ENCODE peak calls at places on chromosome 1, in seven cellular contexts. L is kidney, P is transverse colon, S is mammary epithelial cell, O is fibroblast of lung, V is right lobe of liver, H is coronary artery. D is an unnamed sample.

GRCh38 chr1:214767221-214767620 is 164.2 kb downstream of the CENPF start:
- DNase-seq in L (no peak), P (no peak), S (no peak), O (no peak), V (no peak), H (no peak), D (no peak)

GRCh38 chr1:35718492-35719336 is at the start of gene C1orf216:
- DNase-seq in L (peak), P (peak), S (peak), O (peak), V (peak), H (peak), D (peak)

GRCh38 chr1:162070094-162070748 is 730 bp downstream of the NOS1AP start:
- DNase-seq in L (peak), P (peak), S (peak), O (no peak), V (no peak), H (no peak), D (no peak)

GRCh38 chr1:25891606-25892005 is 14.6 kb downstream of the STMN1 start:
- DNase-seq in L (peak), P (no peak), S (no peak), O (no peak), V (no peak), H (no peak), D (no peak)

GRCh38 chr1:53316742-53317650 is 10.9 kb downstream of the LRP8 start:
- DNase-seq in L (peak), P (no peak), S (no peak), O (no peak), V (no peak), H (no peak), D (no peak)

GRCh38 chr1:119982006-119982405 is 85.7 kb upstream of the ADAM30 start:
- DNase-seq in L (no peak), P (no peak), S (peak), O (peak), V (no peak), H (no peak), D (peak)

GRCh38 chr1:67429011-67429527 is 1.1 kb downstream of the SERBP1 start:
- DNase-seq in L (no peak), P (no peak), S (peak), O (peak), V (no peak), H (no peak), D (no peak)

GRCh38 chr1:222028151-222028550 is 286.3 kb upstream of the DUSP10 start:
- DNase-seq in L (no peak), P (no peak), S (no peak), O (no peak), V (no peak), H (no peak), D (no peak)

GRCh38 chr1:12618661-12619395 is 818 bp upstream of the DHRS3 start:
- DNase-seq in L (peak), P (peak), S (peak), O (peak), V (peak), H (peak), D (peak)

GRCh38 chr1:40385437-40386310 is 12.1 kb downstream of the SMAP2 start:
- DNase-seq in L (no peak), P (peak), S (no peak), O (no peak), V (no peak), H (no peak), D (no peak)

GRCh38 chr1:91836307-91837056 is 49.5 kb downstream of the TGFBR3 start:
- DNase-seq in L (no peak), P (no peak), S (no peak), O (no peak), V (no peak), H (no peak), D (no peak)

GRCh38 chr1:17765444-17766411 is 10.6 kb downstream of the ACTL8 start:
- DNase-seq in L (peak), P (no peak), S (peak), O (peak), V (no peak), H (no peak), D (peak)

GRCh38 chr1:37650721-37651120 is 16.0 kb upstream of the RSPO1 start:
- DNase-seq in L (peak), P (no peak), S (no peak), O (no peak), V (no peak), H (no peak), D (no peak)

GRCh38 chr1:110606784-110607662 is 865 bp upstream of the KCNA2 start:
- DNase-seq in L (no peak), P (peak), S (no peak), O (peak), V (no peak), H (no peak), D (no peak)

GRCh38 chr1:114668784-114669561 is 876 bp downstream of the DENND2C start:
- DNase-seq in L (no peak), P (no peak), S (peak), O (peak), V (no peak), H (no peak), D (no peak)

GRCh38 chr1:166087734-166088571 is 78.8 kb downstream of the FAM78B start:
- DNase-seq in L (no peak), P (no peak), S (no peak), O (no peak), V (no peak), H (no peak), D (no peak)

GRCh38 chr1:153597206-153597605 is 15.7 kb downstream of the S100A16 start:
- DNase-seq in L (peak), P (peak), S (peak), O (peak), V (no peak), H (no peak), D (peak)

GRCh38 chr1:89068291-89068690 is 3.3 kb upstream of the GBP1 start:
- DNase-seq in L (no peak), P (no peak), S (peak), O (peak), V (peak), H (no peak), D (peak)

GRCh38 chr1:41650176-41650519 is 165.7 kb upstream of the EDN2 start:
- DNase-seq in L (no peak), P (no peak), S (no peak), O (peak), V (no peak), H (no peak), D (peak)

GRCh38 chr1:200037501-200037900 is 10.0 kb downstream of the NR5A2 start:
- DNase-seq in L (no peak), P (no peak), S (no peak), O (no peak), V (no peak), H (no peak), D (no peak)

GRCh38 chr1:232542633-232543032 is 87.3 kb downstream of the SIPA1L2 start:
- DNase-seq in L (no peak), P (no peak), S (no peak), O (no peak), V (no peak), H (no peak), D (no peak)
- H3K27ac ChIP-seq in L (no peak), P (no peak), S (no peak), O (no peak), V (no peak), H (no peak), D (no peak)

GRCh38 chr1:207964195-207964966 is 53.5 kb upstream of the CD34 start:
- DNase-seq in L (no peak), P (no peak), S (no peak), O (peak), V (no peak), H (no peak), D (peak)
- H3K4me3 ChIP-seq in L (peak), P (peak), S (no peak), O (no peak), V (no peak), H (peak), D (no peak)

GRCh38 chr1:16205333-16205671 is 7.2 kb downstream of the ARHGEF19 start:
- DNase-seq in L (no peak), P (no peak), S (no peak), O (no peak), V (no peak), H (no peak), D (no peak)
- TF ChIP-seq CTCF in L (no peak), P (no peak), S (no peak), O (no peak), V (no peak), H (no peak), D (no peak)

DNA sequence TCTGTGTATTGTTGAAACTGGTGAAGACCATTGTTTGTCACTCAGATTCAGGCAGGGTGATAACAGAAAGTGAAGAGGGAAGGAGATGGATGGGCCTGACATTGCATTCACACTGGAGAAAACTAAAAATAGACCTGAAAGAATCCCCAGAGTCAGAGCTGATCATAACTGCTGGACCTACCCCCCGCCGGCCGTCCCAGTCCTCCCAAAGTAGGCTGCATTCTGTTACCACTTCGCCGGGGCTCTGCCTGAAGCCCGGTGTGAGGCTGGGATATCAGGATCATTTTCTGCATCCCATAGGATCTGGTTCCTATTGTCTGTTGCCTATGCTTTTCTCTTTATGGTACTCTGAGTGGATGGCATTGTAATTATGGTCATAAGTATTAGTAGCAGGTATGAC is 121.2 kb downstream of the NUF2 start:
- DNase-seq in L (no peak), P (no peak), S (no peak), O (no peak), V (no peak), H (no peak), D (no peak)
- H3K27ac ChIP-seq in L (no peak), P (no peak), S (no peak), O (no peak), V (no peak), H (no peak), D (no peak)

DNA sequence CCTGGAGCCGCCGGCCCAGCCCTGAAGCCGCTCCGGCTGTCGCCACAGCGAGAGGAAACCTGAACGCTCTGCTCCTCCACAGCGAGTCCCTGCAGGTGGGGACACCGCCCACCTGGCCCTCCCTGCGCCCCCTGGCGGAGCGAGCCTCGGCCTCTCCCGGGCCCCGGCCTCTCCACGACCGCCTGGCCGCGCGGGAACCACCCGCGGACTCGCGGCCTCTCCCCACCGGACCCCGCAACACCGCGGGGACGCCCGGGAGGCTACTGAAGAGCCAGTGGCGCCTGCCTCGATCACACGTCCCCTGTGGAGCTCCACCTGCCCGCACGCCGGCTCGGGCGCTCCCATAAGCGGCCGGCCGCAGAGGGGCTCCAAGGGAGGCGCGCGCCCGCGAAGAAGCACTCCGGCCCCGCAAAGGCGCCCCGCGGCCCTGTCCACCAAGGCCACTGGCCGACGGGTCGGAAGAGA is 109.6 kb downstream of the KCNN3 start:
- DNase-seq in L (peak), P (peak), S (peak), O (no peak), V (peak), H (peak), D (no peak)
- H3K4me3 ChIP-seq in L (peak), P (peak), S (peak), O (no peak), V (peak), H (peak), D (peak)

DNA sequence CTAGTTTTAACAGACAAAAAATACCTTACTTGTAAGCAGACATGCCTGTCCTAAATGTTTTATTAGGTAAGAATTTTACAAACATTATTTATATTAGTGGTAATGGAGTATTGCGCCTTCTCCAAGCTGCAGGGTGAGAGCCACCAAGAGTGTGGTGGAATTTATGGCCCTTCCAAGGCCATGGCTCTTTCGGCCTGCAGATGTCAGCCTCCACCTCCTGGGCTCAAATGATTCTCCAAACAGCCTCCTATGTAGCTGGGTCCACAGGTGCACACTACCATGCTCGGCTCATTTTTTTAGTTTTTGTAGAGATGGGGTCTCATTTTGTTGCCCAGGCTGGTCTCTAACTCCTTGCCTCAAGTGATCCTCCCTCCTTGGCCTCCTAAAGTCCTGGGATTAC is 56.3 kb downstream of the ITGB3BP start:
- DNase-seq in L (no peak), P (no peak), S (no peak), O (no peak), V (no peak), H (no peak), D (no peak)
- TF ChIP-seq CTCF in L (no peak), P (peak), S (no peak), O (no peak), V (no peak), H (no peak), D (no peak)

GRCh38 chr1:234533975-234534876 is 55.2 kb upstream of the TARBP1 start:
- DNase-seq in L (peak), P (peak), S (peak), O (peak), V (peak), H (peak), D (peak)
- H3K27ac ChIP-seq in L (peak), P (peak), S (peak), O (peak), V (peak), H (peak), D (peak)

GRCh38 chr1:19483691-19484090 is 1.6 kb downstream of the CAPZB start:
- DNase-seq in L (no peak), P (no peak), S (no peak), O (no peak), V (no peak), H (no peak), D (no peak)

GRCh38 chr1:19483261-19483660 is 2.1 kb downstream of the CAPZB start:
- DNase-seq in L (no peak), P (no peak), S (no peak), O (no peak), V (no peak), H (no peak), D (no peak)

GRCh38 chr1:19479351-19480120 is 5.8 kb downstream of the CAPZB start:
- DNase-seq in L (no peak), P (no peak), S (no peak), O (no peak), V (no peak), H (no peak), D (no peak)

GRCh38 chr1:19480282-19480681 is 5.1 kb downstream of the CAPZB start:
- DNase-seq in L (no peak), P (no peak), S (no peak), O (no peak), V (no peak), H (no peak), D (no peak)

GRCh38 chr1:19481826-19482398 is 3.4 kb downstream of the CAPZB start:
- DNase-seq in L (no peak), P (no peak), S (no peak), O (no peak), V (no peak), H (no peak), D (no peak)
- H3K4me3 ChIP-seq in L (no peak), P (peak), S (no peak), O (peak), V (no peak), H (peak), D (peak)

GRCh38 chr1:1613509-1614082 is 1.7 kb upstream of the MIB2 start:
- DNase-seq in L (no peak), P (no peak), S (no peak), O (no peak), V (no peak), H (no peak), D (no peak)

GRCh38 chr1:1616045-1616821 is 933 bp downstream of the MIB2 start:
- DNase-seq in L (no peak), P (peak), S (peak), O (peak), V (peak), H (no peak), D (no peak)

GRCh38 chr1:1615256-1616044 is at the start of gene MIB2:
- DNase-seq in L (peak), P (peak), S (peak), O (peak), V (peak), H (peak), D (peak)

GRCh38 chr1:1614204-1614953 is 921 bp upstream of the MIB2 start:
- DNase-seq in L (peak), P (peak), S (peak), O (peak), V (peak), H (no peak), D (peak)

DNA sequence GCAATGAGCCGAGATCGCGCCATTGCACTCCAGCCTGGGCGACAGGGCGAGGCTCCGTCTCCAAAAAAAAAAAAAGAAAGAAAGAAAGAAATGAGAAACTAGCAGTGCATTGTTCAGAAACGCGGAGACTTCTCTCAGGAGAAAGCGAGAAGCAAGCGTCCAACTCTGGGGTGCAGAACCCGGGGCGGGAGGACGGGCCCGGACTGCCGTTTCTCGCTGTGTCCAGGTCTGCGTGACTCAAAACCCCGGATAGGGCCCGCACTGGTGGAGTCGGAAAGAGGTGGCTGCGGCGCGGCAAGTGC is 395 bp upstream of the MIB2 start:
- DNase-seq in L (no peak), P (no peak), S (no peak), O (no peak), V (no peak), H (no peak), D (no peak)
- TF ChIP-seq CTCF in L (no peak), P (no peak), S (no peak), O (no peak), V (no peak), H (no peak), D (no peak)

GRCh38 chr1:175188936-175189335 is 3.6 kb downstream of the KIAA0040 start:
- DNase-seq in L (no peak), P (peak), S (no peak), O (no peak), V (no peak), H (no peak), D (no peak)

GRCh38 chr1:175185918-175186317 is 6.7 kb downstream of the KIAA0040 start:
- DNase-seq in L (no peak), P (no peak), S (no peak), O (no peak), V (no peak), H (no peak), D (no peak)

GRCh38 chr1:175183586-175183985 is 9.0 kb downstream of the KIAA0040 start:
- DNase-seq in L (no peak), P (no peak), S (no peak), O (no peak), V (no peak), H (no peak), D (no peak)

GRCh38 chr1:175182347-175182746 is 10.2 kb downstream of the KIAA0040 start:
- DNase-seq in L (no peak), P (no peak), S (no peak), O (no peak), V (no peak), H (no peak), D (no peak)

DNA sequence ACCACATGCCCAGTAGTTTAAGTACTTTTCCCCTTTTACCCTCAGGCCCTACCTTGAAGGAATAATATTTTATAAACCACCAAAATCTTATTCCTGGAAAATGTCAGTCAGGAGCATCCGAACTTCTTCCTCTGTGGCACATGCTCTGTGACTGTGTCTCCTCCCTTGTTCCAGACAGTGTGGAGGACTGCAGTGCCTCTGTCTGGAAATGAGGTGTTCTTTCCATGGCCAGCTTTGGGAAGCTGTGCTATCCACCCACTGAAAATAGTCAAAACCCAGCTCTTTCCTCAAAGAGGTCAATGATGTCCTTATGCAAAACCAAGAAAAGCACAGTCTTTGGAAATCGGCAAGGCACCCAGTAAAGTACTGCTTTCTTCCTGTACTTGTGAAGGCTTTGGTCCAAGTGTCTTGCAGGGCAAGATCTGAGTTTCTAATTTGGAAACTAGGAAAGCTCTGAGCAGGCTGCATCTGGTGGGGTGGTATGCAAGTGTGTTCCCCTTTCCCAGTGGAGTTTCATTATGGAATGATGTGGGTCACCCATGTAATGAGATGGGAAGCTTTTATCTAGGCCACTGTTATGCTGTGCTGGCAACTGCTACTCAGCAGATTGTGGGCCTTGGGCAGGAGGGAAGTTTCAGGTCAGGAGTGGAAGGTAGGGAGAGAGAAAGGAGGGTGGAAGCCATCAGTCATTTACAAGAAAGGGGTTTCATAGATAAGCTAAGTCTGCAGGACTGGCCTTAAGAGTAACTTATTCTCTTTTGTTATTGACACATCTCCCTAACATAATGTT is 6.0 kb downstream of the KIAA0040 start:
- DNase-seq in L (no peak), P (no peak), S (no peak), O (no peak), V (no peak), H (no peak), D (no peak)
- H3K27ac ChIP-seq in L (peak), P (no peak), S (no peak), O (no peak), V (no peak), H (no peak), D (no peak)

D was measured in brain microvascular endothelial cell.